ENCODE peak calls at places on chromosomes 6 and 20, in six cellular contexts. One of them, this sample, is unnamed.

GRCh38 chr6:9139762-9140161 is 704.4 kb upstream of the SLC35B3 start:
- DNase-seq in A549: no peak
- DNase-seq in K562: no peak
- DNase-seq in WTC11: no peak
- DNase-seq in endothelial cell of umbilical vein: no peak
- DNase-seq in H1: no peak
- DNase-seq in this sample: no peak

GRCh38 chr20:59403261-59403961 is 103.0 kb downstream of the EDN3 start:
- DNase-seq in A549: peak
- DNase-seq in K562: peak
- DNase-seq in WTC11: peak
- DNase-seq in endothelial cell of umbilical vein: peak
- DNase-seq in H1: peak
- DNase-seq in this sample: no peak

GRCh38 chr6:134147033-134147533 is 94.7 kb upstream of the SLC2A12 start:
- DNase-seq in A549: no peak
- DNase-seq in K562: no peak
- DNase-seq in WTC11: no peak
- DNase-seq in endothelial cell of umbilical vein: no peak
- DNase-seq in H1: no peak
- DNase-seq in this sample: no peak

GRCh38 chr6:101912266-101912665 is 518.8 kb downstream of the GRIK2 start:
- DNase-seq in A549: no peak
- DNase-seq in K562: no peak
- DNase-seq in WTC11: no peak
- DNase-seq in endothelial cell of umbilical vein: no peak
- DNase-seq in H1: no peak
- DNase-seq in this sample: no peak

GRCh38 chr20:2692036-2692885 is at the start of gene EBF4:
- DNase-seq in A549: peak
- DNase-seq in K562: peak
- DNase-seq in WTC11: peak
- DNase-seq in endothelial cell of umbilical vein: peak
- DNase-seq in H1: no peak
- DNase-seq in this sample: no peak

GRCh38 chr6:160979063-160979708 is 12.4 kb upstream of the MAP3K4 start:
- DNase-seq in A549: no peak
- DNase-seq in K562: no peak
- DNase-seq in WTC11: no peak
- DNase-seq in endothelial cell of umbilical vein: no peak
- DNase-seq in H1: no peak
- DNase-seq in this sample: no peak

GRCh38 chr6:42449917-42450313 is 1.8 kb downstream of the TRERF1 start:
- DNase-seq in A549: no peak
- DNase-seq in K562: no peak
- DNase-seq in WTC11: no peak
- DNase-seq in endothelial cell of umbilical vein: no peak
- DNase-seq in H1: no peak
- DNase-seq in this sample: no peak

GRCh38 chr6:154457046-154457713 is 53.3 kb downstream of the CNKSR3 start:
- DNase-seq in A549: no peak
- DNase-seq in K562: no peak
- DNase-seq in WTC11: no peak
- DNase-seq in endothelial cell of umbilical vein: no peak
- DNase-seq in H1: no peak
- DNase-seq in this sample: no peak

GRCh38 chr20:39888310-39888709 is 800.7 kb downstream of the MAFB start:
- DNase-seq in A549: no peak
- DNase-seq in K562: no peak
- DNase-seq in WTC11: no peak
- DNase-seq in endothelial cell of umbilical vein: no peak
- DNase-seq in H1: no peak
- DNase-seq in this sample: no peak

GRCh38 chr6:143872211-143872610 is 7.9 kb downstream of the ZC2HC1B start:
- DNase-seq in A549: no peak
- DNase-seq in K562: no peak
- DNase-seq in WTC11: no peak
- DNase-seq in endothelial cell of umbilical vein: no peak
- DNase-seq in H1: no peak
- DNase-seq in this sample: no peak

GRCh38 chr6:506508-506907 is 115.0 kb downstream of the IRF4 start:
- DNase-seq in A549: no peak
- DNase-seq in K562: no peak
- DNase-seq in WTC11: no peak
- DNase-seq in endothelial cell of umbilical vein: no peak
- DNase-seq in H1: no peak
- DNase-seq in this sample: no peak

GRCh38 chr6:40755749-40756452 is 168.7 kb upstream of the LRFN2 start:
- DNase-seq in A549: no peak
- DNase-seq in K562: no peak
- DNase-seq in WTC11: no peak
- DNase-seq in endothelial cell of umbilical vein: no peak
- DNase-seq in H1: no peak
- DNase-seq in this sample: no peak

GRCh38 chr6:111183702-111184517 is 96.6 kb downstream of the SLC16A10 start:
- DNase-seq in A549: no peak
- DNase-seq in K562: no peak
- DNase-seq in WTC11: no peak
- DNase-seq in endothelial cell of umbilical vein: no peak
- DNase-seq in H1: no peak
- DNase-seq in this sample: no peak

GRCh38 chr20:38159949-38160756 is 4.9 kb downstream of the TGM2 start:
- DNase-seq in A549: no peak
- DNase-seq in K562: peak
- DNase-seq in WTC11: no peak
- DNase-seq in endothelial cell of umbilical vein: peak
- DNase-seq in H1: no peak
- DNase-seq in this sample: no peak

GRCh38 chr6:144036064-144036873 is 28.2 kb upstream of the PLAGL1 start:
- DNase-seq in A549: no peak
- DNase-seq in K562: no peak
- DNase-seq in WTC11: peak
- DNase-seq in endothelial cell of umbilical vein: peak
- DNase-seq in H1: no peak
- DNase-seq in this sample: peak

GRCh38 chr6:164749126-164749758 is 560.2 kb downstream of the C6orf118 start:
- DNase-seq in A549: no peak
- DNase-seq in K562: no peak
- DNase-seq in WTC11: no peak
- DNase-seq in endothelial cell of umbilical vein: no peak
- DNase-seq in H1: no peak
- DNase-seq in this sample: no peak

GRCh38 chr6:111468329-111469012 is 14.5 kb downstream of the REV3L start:
- DNase-seq in A549: no peak
- DNase-seq in K562: no peak
- DNase-seq in WTC11: no peak
- DNase-seq in endothelial cell of umbilical vein: peak
- DNase-seq in H1: no peak
- DNase-seq in this sample: no peak

GRCh38 chr20:57655812-57656161 is 35.6 kb upstream of the ZBP1 start:
- DNase-seq in A549: no peak
- DNase-seq in K562: no peak
- DNase-seq in WTC11: peak
- DNase-seq in endothelial cell of umbilical vein: no peak
- DNase-seq in H1: no peak
- DNase-seq in this sample: no peak

GRCh38 chr6:4946521-4946920 is 57.3 kb downstream of the RPP40 start:
- DNase-seq in A549: no peak
- DNase-seq in K562: no peak
- DNase-seq in WTC11: no peak
- DNase-seq in endothelial cell of umbilical vein: no peak
- DNase-seq in H1: no peak
- DNase-seq in this sample: no peak

GRCh38 chr6:44059359-44060342 is 67.6 kb downstream of the MRPL14 start:
- DNase-seq in A549: no peak
- DNase-seq in K562: no peak
- DNase-seq in WTC11: no peak
- DNase-seq in endothelial cell of umbilical vein: peak
- DNase-seq in H1: no peak
- DNase-seq in this sample: no peak

GRCh38 chr6:28081486-28081751 is 1.1 kb downstream of the ZNF165 start:
- DNase-seq in A549: no peak
- DNase-seq in K562: no peak
- DNase-seq in WTC11: no peak
- DNase-seq in endothelial cell of umbilical vein: no peak
- DNase-seq in H1: no peak
- DNase-seq in this sample: no peak

GRCh38 chr6:130981409-130981808 is 81.6 kb downstream of the EPB41L2 start:
- DNase-seq in A549: no peak
- DNase-seq in K562: no peak
- DNase-seq in WTC11: no peak
- DNase-seq in endothelial cell of umbilical vein: no peak
- DNase-seq in H1: no peak
- DNase-seq in this sample: no peak

GRCh38 chr6:44464527-44465310 is 77.2 kb downstream of the CDC5L start:
- DNase-seq in A549: no peak
- DNase-seq in K562: no peak
- DNase-seq in WTC11: no peak
- DNase-seq in endothelial cell of umbilical vein: no peak
- DNase-seq in H1: no peak
- DNase-seq in this sample: peak

GRCh38 chr6:34341481-34341971 is 50.9 kb downstream of the NUDT3 start:
- DNase-seq in A549: no peak
- DNase-seq in K562: no peak
- DNase-seq in WTC11: no peak
- DNase-seq in endothelial cell of umbilical vein: peak
- DNase-seq in H1: no peak
- DNase-seq in this sample: no peak

GRCh38 chr6:75546401-75546800 is 52.8 kb upstream of the FILIP1 start:
- DNase-seq in A549: peak
- DNase-seq in K562: no peak
- DNase-seq in WTC11: no peak
- DNase-seq in endothelial cell of umbilical vein: peak
- DNase-seq in H1: no peak
- DNase-seq in this sample: peak

GRCh38 chr6:22298393-22299010 is 1.7 kb upstream of the PRL start:
- DNase-seq in A549: no peak
- DNase-seq in K562: no peak
- DNase-seq in WTC11: no peak
- DNase-seq in endothelial cell of umbilical vein: no peak
- DNase-seq in H1: no peak
- DNase-seq in this sample: no peak

GRCh38 chr6:142773859-142774258 is 171.1 kb downstream of the HIVEP2 start:
- DNase-seq in A549: no peak
- DNase-seq in K562: no peak
- DNase-seq in WTC11: no peak
- DNase-seq in endothelial cell of umbilical vein: no peak
- DNase-seq in H1: no peak
- DNase-seq in this sample: no peak

GRCh38 chr20:46563848-46564197 is 13.4 kb upstream of the OCSTAMP start:
- DNase-seq in A549: no peak
- DNase-seq in K562: no peak
- DNase-seq in WTC11: no peak
- DNase-seq in endothelial cell of umbilical vein: no peak
- DNase-seq in H1: no peak
- DNase-seq in this sample: no peak

GRCh38 chr20:36969478-36970186 is 18.1 kb upstream of the SAMHD1 start:
- DNase-seq in A549: no peak
- DNase-seq in K562: no peak
- DNase-seq in WTC11: no peak
- DNase-seq in endothelial cell of umbilical vein: no peak
- DNase-seq in H1: no peak
- DNase-seq in this sample: peak

GRCh38 chr6:15148356-15149058 is 97.4 kb upstream of the JARID2 start:
- DNase-seq in A549: no peak
- DNase-seq in K562: no peak
- DNase-seq in WTC11: no peak
- DNase-seq in endothelial cell of umbilical vein: no peak
- DNase-seq in H1: no peak
- DNase-seq in this sample: peak
- TF ChIP-seq JUN in A549: no peak
- TF ChIP-seq JUN in K562: no peak
- TF ChIP-seq JUN in WTC11: no peak
- TF ChIP-seq JUN in endothelial cell of umbilical vein: no peak
- TF ChIP-seq JUN in H1: no peak
- TF ChIP-seq JUN in this sample: no peak

GRCh38 chr6:39330057-39330456 is 7.6 kb upstream of the KCNK16 start:
- DNase-seq in A549: no peak
- DNase-seq in K562: no peak
- DNase-seq in WTC11: no peak
- DNase-seq in endothelial cell of umbilical vein: no peak
- DNase-seq in H1: no peak
- DNase-seq in this sample: no peak

GRCh38 chr6:39328066-39328465 is 5.6 kb upstream of the KCNK16 start:
- DNase-seq in A549: no peak
- DNase-seq in K562: no peak
- DNase-seq in WTC11: no peak
- DNase-seq in endothelial cell of umbilical vein: no peak
- DNase-seq in H1: no peak
- DNase-seq in this sample: no peak

GRCh38 chr6:39330476-39330875 is 8.0 kb upstream of the KCNK16 start:
- DNase-seq in A549: no peak
- DNase-seq in K562: no peak
- DNase-seq in WTC11: no peak
- DNase-seq in endothelial cell of umbilical vein: no peak
- DNase-seq in H1: no peak
- DNase-seq in this sample: no peak

GRCh38 chr6:39322306-39322850 is at the start of gene KCNK16:
- DNase-seq in A549: no peak
- DNase-seq in K562: no peak
- DNase-seq in WTC11: no peak
- DNase-seq in endothelial cell of umbilical vein: no peak
- DNase-seq in H1: no peak
- DNase-seq in this sample: no peak

DNA sequence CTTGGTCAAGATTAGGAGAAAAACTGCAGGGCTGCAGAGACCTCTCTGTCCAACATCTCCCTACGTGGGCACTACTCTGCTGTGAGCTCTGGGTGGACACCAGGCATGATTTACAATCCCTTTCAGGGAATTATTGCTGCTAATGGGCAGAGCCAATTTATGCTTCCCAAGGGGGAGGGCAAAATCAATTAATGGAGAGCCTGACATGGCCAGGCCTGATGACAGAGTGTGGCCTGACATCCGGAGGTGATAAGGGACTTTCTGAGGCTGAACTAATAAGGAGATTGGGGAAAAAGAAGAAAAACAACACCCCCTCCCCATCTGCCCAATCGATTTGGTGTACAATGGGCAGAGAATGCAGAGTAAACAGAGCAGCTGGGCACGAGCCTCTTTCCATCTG is 5.0 kb upstream of the KCNK16 start:
- DNase-seq in A549: no peak
- DNase-seq in K562: no peak
- DNase-seq in WTC11: no peak
- DNase-seq in endothelial cell of umbilical vein: no peak
- DNase-seq in H1: no peak
- DNase-seq in this sample: no peak
- TF ChIP-seq JUN in A549: no peak
- TF ChIP-seq JUN in K562: no peak
- TF ChIP-seq JUN in WTC11: no peak
- TF ChIP-seq JUN in endothelial cell of umbilical vein: no peak
- TF ChIP-seq JUN in H1: no peak
- TF ChIP-seq JUN in this sample: no peak

GRCh38 chr20:5364136-5364821 is 47.5 kb upstream of the PROKR2 start:
- DNase-seq in A549: no peak
- DNase-seq in K562: no peak
- DNase-seq in WTC11: no peak
- DNase-seq in endothelial cell of umbilical vein: no peak
- DNase-seq in H1: no peak
- DNase-seq in this sample: no peak
- TF ChIP-seq JUN in A549: no peak
- TF ChIP-seq JUN in K562: no peak
- TF ChIP-seq JUN in WTC11: no peak
- TF ChIP-seq JUN in endothelial cell of umbilical vein: no peak
- TF ChIP-seq JUN in H1: no peak
- TF ChIP-seq JUN in this sample: no peak

GRCh38 chr6:82702574-82702973 is 339.0 kb downstream of the TPBG start:
- DNase-seq in A549: no peak
- DNase-seq in K562: no peak
- DNase-seq in WTC11: no peak
- DNase-seq in endothelial cell of umbilical vein: no peak
- DNase-seq in H1: no peak
- DNase-seq in this sample: no peak
- TF ChIP-seq JUN in A549: no peak
- TF ChIP-seq JUN in K562: no peak
- TF ChIP-seq JUN in WTC11: no peak
- TF ChIP-seq JUN in endothelial cell of umbilical vein: no peak
- TF ChIP-seq JUN in H1: no peak
- TF ChIP-seq JUN in this sample: no peak